ENCODE peak calls at places on chromosomes 5 and 9, in eight cellular contexts. D, T, U, P, M, O, A and K are unnamed samples.
A peak's percentile ranks its signal among the peaks of the same experiment; 100 is the strongest.

GRCh38 chr5:74543162-74543995 is 97.1 kb downstream of the ENC1 start:
- DNase-seq in D (no peak), O (no peak), T (peak; percentile 45), A (peak; percentile 80), U (peak; percentile 82), M (peak; percentile 41), P (no peak), K (no peak)

GRCh38 chr9:79237861-79238260 is 333.9 kb upstream of the TLE4 start:
- DNase-seq in U (no peak), O (no peak), A (peak; percentile 13), D (no peak), M (no peak), P (no peak), T (no peak), K (no peak)

GRCh38 chr9:80012557-80013330 is 441.0 kb downstream of the TLE4 start:
- DNase-seq in T (no peak), U (no peak), A (no peak), O (no peak), P (no peak), D (no peak), M (no peak), K (no peak)

GRCh38 chr5:169670769-169671525 is 33.9 kb downstream of the DOCK2 start:
- DNase-seq in P (peak; percentile 17), T (no peak), D (no peak), A (no peak), U (no peak), O (no peak), M (no peak), K (no peak)

GRCh38 chr5:150122158-150122510 is 33.5 kb downstream of the PDGFRB start:
- DNase-seq in M (peak; percentile 15), O (peak; percentile 49), T (no peak), P (peak; percentile 88), A (no peak), U (no peak), D (peak; percentile 33), K (no peak)

GRCh38 chr9:92714016-92714415 is 44.1 kb upstream of the IPPK start:
- DNase-seq in T (no peak), A (no peak), U (no peak), M (no peak), P (no peak), O (no peak), D (no peak), K (no peak)

GRCh38 chr5:150141544-150142188 is 14.0 kb downstream of the PDGFRB start:
- DNase-seq in U (no peak), P (no peak), D (no peak), T (no peak), O (no peak), A (peak; percentile 93), M (no peak), K (no peak)

GRCh38 chr9:71662086-71662485 is 106.2 kb downstream of the CEMIP2 start:
- DNase-seq in M (no peak), O (no peak), U (no peak), D (no peak), T (no peak), P (no peak), A (no peak), K (no peak)

GRCh38 chr9:129336601-129337286 is 158.7 kb upstream of the IER5L start:
- DNase-seq in P (peak; percentile 47), A (peak; percentile 55), O (peak; percentile 67), U (no peak), D (no peak), T (no peak), M (peak; percentile 56), K (peak; percentile 61)

GRCh38 chr5:126099077-126099476 is 324.1 kb upstream of the GRAMD2B start:
- DNase-seq in P (no peak), T (no peak), M (no peak), A (no peak), O (no peak), U (no peak), D (no peak), K (no peak)

GRCh38 chr5:126103050-126103449 is 320.2 kb upstream of the GRAMD2B start:
- DNase-seq in O (no peak), M (no peak), T (no peak), P (no peak), D (no peak), U (no peak), A (no peak), K (no peak)

GRCh38 chr5:126098330-126099017 is 324.7 kb upstream of the GRAMD2B start:
- DNase-seq in U (no peak), M (no peak), O (no peak), D (no peak), T (no peak), P (no peak), A (peak; percentile 66), K (no peak)

GRCh38 chr5:126101901-126102300 is 321.3 kb upstream of the GRAMD2B start:
- DNase-seq in M (no peak), O (no peak), A (no peak), D (no peak), P (no peak), U (no peak), T (no peak), K (no peak)

DNA sequence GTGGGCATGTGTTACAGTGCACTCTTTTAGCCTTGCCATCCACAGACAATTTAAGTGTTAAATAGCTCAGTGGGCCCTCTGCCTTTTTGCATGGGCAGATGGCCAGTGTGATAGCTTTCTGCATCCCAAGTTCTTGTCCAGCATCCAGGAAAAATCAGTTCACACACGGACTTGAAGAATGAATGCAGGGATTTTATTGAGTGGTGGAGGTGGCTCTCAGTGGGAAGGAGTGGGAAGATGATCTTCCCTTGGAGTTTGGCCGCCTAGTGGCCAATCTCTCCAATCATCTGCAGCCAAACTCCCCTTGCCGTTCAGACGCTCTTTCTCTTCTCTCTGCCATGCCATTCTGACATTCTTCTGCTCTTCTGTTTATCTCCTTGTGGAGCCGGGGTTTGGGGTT is 322.4 kb upstream of the GRAMD2B start:
- DNase-seq in P (no peak), U (peak; percentile 8), O (no peak), M (no peak), D (no peak), T (no peak), A (no peak), K (no peak)
- TF ChIP-seq CTCF in P (no peak), U (no peak), O (no peak), M (peak; percentile 6), D (no peak), T (no peak), A (peak; percentile 13), K (no peak)

GRCh38 chr9:137205126-137206069 is at the start of the genes NDOR1 and TMEM203:
- DNase-seq in A (peak; percentile 77), D (peak; percentile 97), U (peak; percentile 62), O (peak; percentile 94), P (peak; percentile 94), M (peak; percentile 88), T (peak; percentile 90), K (peak; percentile 95)

GRCh38 chr9:137200311-137201204 is at the start of gene TPRN:
- DNase-seq in T (peak; percentile 99), U (peak; percentile 96), P (peak; percentile 100), D (peak; percentile 100), M (peak; percentile 99), A (peak; percentile 98), O (peak; percentile 100), K (peak; percentile 100)

GRCh38 chr9:137201205-137201868 is 796 bp upstream of the TPRN start:
- DNase-seq in T (no peak), P (no peak), D (no peak), M (no peak), A (no peak), O (no peak), U (no peak), K (no peak)

GRCh38 chr9:137204731-137205125 is 720 bp downstream of the TMEM203 start:
- DNase-seq in M (no peak), U (no peak), T (no peak), O (no peak), P (no peak), D (no peak), A (no peak), K (no peak)

GRCh38 chr9:137202966-137203365 is 2.4 kb upstream of the TPRN start:
- DNase-seq in U (no peak), A (no peak), M (no peak), O (no peak), D (no peak), P (no peak), T (no peak), K (no peak)
- H3K4me1 ChIP-seq in U (peaks cover 36% of the 10 kb centered on the region), A (peaks cover 24% of the 10 kb centered on the region), M (peaks cover 26% of the 10 kb centered on the region), O (peaks cover 78% of the 10 kb centered on the region), D (peaks cover 69% of the 10 kb centered on the region), P (peaks cover 66% of the 10 kb centered on the region), T (peaks cover 70% of the 10 kb centered on the region), K (peaks cover 53% of the 10 kb centered on the region)

DNA sequence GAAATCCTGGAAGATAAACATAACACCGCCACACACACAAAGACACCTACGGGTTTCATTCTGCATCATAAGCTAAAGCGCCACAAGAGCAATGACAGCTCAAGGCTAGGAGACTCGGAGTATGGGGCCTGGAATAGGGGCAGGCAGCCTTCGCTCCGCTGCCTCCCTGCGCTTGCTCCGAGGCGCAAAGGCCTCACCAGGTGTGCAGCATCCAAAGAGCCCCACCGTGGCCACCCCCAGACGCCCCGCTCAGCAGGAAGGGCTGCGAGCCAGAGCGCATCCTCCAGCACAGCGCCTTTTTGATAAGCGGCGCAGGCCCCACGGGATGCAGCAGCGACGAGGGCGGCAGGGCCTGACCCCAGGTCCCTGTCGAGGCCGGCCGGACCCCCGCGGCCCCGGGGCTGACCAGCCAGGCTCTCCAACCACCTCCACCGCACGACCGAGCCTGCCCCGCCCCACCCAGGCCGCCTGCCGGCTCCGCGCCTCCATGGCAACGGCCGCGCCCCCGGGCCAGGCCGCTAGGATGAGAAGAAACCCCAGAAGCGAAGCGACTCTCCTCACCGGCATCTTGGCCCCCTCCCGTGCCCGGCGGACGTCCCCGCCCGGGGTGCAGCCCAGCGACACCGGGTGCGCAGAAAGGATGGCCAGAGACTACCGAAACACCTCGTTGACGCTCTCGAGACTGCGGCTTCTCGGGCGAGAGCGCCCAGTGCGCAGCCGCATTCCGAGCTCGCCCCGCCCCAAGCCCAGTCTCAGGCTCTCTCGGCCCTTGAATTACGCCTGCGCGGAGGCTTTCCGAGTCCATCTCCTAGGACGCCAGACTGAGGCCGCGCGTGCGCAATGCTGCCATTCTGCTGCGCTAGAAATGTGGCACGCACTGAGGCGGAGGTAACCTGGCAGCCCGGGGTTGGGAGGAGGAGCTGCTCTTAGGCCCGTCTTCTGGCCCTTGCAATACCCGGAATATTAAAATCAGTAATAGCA is at the start of gene KIF3A:
- DNase-seq in M (peak; percentile 94), U (peak; percentile 95), O (peak; percentile 98), T (peak; percentile 98), P (peak; percentile 98), A (peak; percentile 91), D (peak; percentile 99), K (peak; percentile 96)
- TF ChIP-seq POLR2A in M (peak; percentile 45), U (peak; percentile 63), O (no peak), T (peak; percentile 59), P (peak; percentile 38), A (no peak), D (no peak), K (no peak)

GRCh38 chr5:181192337-181193046 is 12.5 kb downstream of the TRIM7 start:
- DNase-seq in D (no peak), O (no peak), M (no peak), P (no peak), A (peak; percentile 31), U (no peak), T (no peak), K (no peak)

GRCh38 chr5:181189363-181189961 is 15.5 kb downstream of the TRIM7 start:
- DNase-seq in T (peak; percentile 33), M (no peak), O (no peak), U (no peak), A (peak; percentile 30), P (peak; percentile 45), D (no peak), K (no peak)

GRCh38 chr5:181189962-181190710 is 14.9 kb downstream of the TRIM7 start:
- DNase-seq in O (peak; percentile 33), M (no peak), A (no peak), U (no peak), T (peak; percentile 36), P (peak; percentile 48), D (peak; percentile 71), K (peak; percentile 51)

GRCh38 chr5:181190711-181191525 is 14.1 kb downstream of the TRIM7 start:
- DNase-seq in U (no peak), M (peak; percentile 40), O (peak; percentile 48), D (peak; percentile 78), P (peak; percentile 57), A (no peak), T (peak; percentile 57), K (peak; percentile 63)

GRCh38 chr5:181191526-181192336 is 13.3 kb downstream of the TRIM7 start:
- DNase-seq in U (peak; percentile 89), P (peak; percentile 97), D (peak; percentile 97), O (peak; percentile 97), A (peak; percentile 94), T (peak; percentile 97), M (peak; percentile 96), K (peak; percentile 96)
- TF ChIP-seq CTCF in U (no peak), P (no peak), D (peak; percentile 9), O (no peak), A (no peak), T (no peak), M (no peak), K (no peak)